ENCODE peak calls at places on chromosomes 7 and 10, in four cellular contexts. A, L, D and P are unnamed samples.

GRCh38 chr7:70042533-70042932 is 444.3 kb downstream of the AUTS2 start:
- DNase-seq in L (no peak), A (no peak), D (no peak), P (no peak)

GRCh38 chr10:8768341-8768740 is 713.9 kb downstream of the GATA3 start:
- DNase-seq in L (no peak), D (no peak), A (no peak), P (no peak)

GRCh38 chr10:93999401-93999851 is 5.7 kb downstream of the PLCE1 start:
- DNase-seq in L (no peak), A (peak; percentile 75), D (no peak), P (peak; percentile 53)

GRCh38 chr10:30986027-30986672 is 45.5 kb downstream of the ZNF438 start:
- DNase-seq in D (no peak), A (no peak), L (no peak), P (no peak)

GRCh38 chr7:132876576-132876975 is 205.3 kb downstream of the CHCHD3 start:
- DNase-seq in L (no peak), A (no peak), D (no peak), P (no peak)

GRCh38 chr10:78332699-78333098 is 299.0 kb downstream of the RPS24 start:
- DNase-seq in A (no peak), D (no peak), L (no peak), P (no peak)

GRCh38 chr7:119802147-119802546 is 470.8 kb upstream of the KCND2 start:
- DNase-seq in D (no peak), L (no peak), A (no peak), P (no peak)

GRCh38 chr7:153354071-153354470 is 594.5 kb downstream of the ACTR3B start:
- DNase-seq in A (no peak), D (no peak), L (no peak), P (no peak)

GRCh38 chr7:152899482-152900166 is 140.1 kb downstream of the ACTR3B start:
- DNase-seq in D (no peak), L (no peak), A (no peak), P (no peak)

GRCh38 chr10:35153723-35154122 is 27.1 kb downstream of the CREM start:
- DNase-seq in D (no peak), L (no peak), A (no peak), P (no peak)

GRCh38 chr10:47380341-47381215 is 3.5 kb downstream of the ZNF488 start:
- DNase-seq in D (peak; percentile 65), L (no peak), A (no peak), P (no peak)

GRCh38 chr10:49083256-49083655 is 32.1 kb downstream of the VSTM4 start:
- DNase-seq in A (no peak), L (no peak), D (no peak), P (peak; percentile 50)

GRCh38 chr10:49686651-49687050 is 7.2 kb downstream of the C10orf53 start:
- DNase-seq in A (no peak), D (no peak), L (no peak), P (no peak)

GRCh38 chr7:26650081-26650480 is 214.3 kb downstream of the SKAP2 start:
- DNase-seq in A (no peak), D (no peak), L (no peak), P (no peak)

GRCh38 chr7:123125231-123125630 is 74.5 kb downstream of the SLC13A1 start:
- DNase-seq in L (no peak), A (no peak), D (no peak), P (no peak)

GRCh38 chr7:121275204-121275603 is 53.6 kb upstream of the WNT16 start:
- DNase-seq in A (no peak), L (no peak), D (no peak), P (no peak)

GRCh38 chr10:34748767-34749166 is 66.3 kb downstream of the PARD3 start:
- DNase-seq in D (no peak), A (no peak), L (no peak), P (no peak)

GRCh38 chr7:121369462-121369861 is 26.6 kb downstream of the FAM3C start:
- DNase-seq in L (no peak), A (no peak), D (no peak), P (no peak)

GRCh38 chr7:2934211-2934731 is 90.2 kb upstream of the GNA12 start:
- DNase-seq in A (no peak), L (no peak), D (no peak), P (no peak)

GRCh38 chr10:29908977-29909376 is 150.4 kb downstream of the JCAD start:
- DNase-seq in A (no peak), D (no peak), L (no peak), P (no peak)

GRCh38 chr10:36534471-36535002 is 590.9 kb upstream of the ANKRD30A start:
- DNase-seq in A (no peak), D (no peak), L (no peak), P (no peak)

GRCh38 chr7:91247497-91247896 is 16.7 kb upstream of the FZD1 start:
- DNase-seq in L (no peak), D (no peak), A (no peak), P (no peak)

GRCh38 chr10:5147255-5147980 is 37.5 kb downstream of the AKR1C8 start:
- DNase-seq in L (no peak), A (no peak), D (no peak), P (no peak)

DNA sequence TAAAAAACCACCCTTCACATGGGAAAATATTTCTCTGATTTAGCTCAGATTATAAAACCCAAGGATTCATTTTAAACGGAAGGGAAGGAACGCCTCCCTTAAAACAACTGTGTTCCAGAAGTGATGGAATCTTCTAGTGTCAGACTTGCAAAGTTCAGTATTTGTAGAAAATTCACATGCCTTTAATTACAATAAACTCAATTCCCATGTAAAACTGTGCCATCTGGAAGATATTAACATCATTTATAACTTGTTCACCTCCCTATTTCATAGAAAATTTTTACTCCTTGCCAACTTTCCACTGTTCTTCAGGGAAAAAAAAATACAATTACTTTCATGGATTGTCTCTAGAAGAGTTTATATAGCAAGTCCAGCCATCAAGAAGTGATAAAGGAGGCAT is 54.2 kb downstream of the NRP1 start:
- DNase-seq in D (no peak), L (no peak), A (no peak), P (no peak)
- H3K36me3 ChIP-seq in D (no peaks in the 10 kb centered on the region), L (no peaks in the 10 kb centered on the region), A (no peaks in the 10 kb centered on the region), P (no peaks in the 10 kb centered on the region)

GRCh38 chr10:92284112-92284704 is 6.7 kb downstream of the CPEB3 start:
- DNase-seq in A (no peak), D (no peak), L (no peak), P (no peak)
- TF ChIP-seq EP300 in A (peak; percentile 3), D (no peak), L (no peak), P (peak; percentile 55)

GRCh38 chr7:49695971-49696370 is 77.5 kb upstream of the VWC2 start:
- DNase-seq in D (no peak), A (no peak), L (no peak), P (no peak)

GRCh38 chr7:49692516-49692915 is 80.9 kb upstream of the VWC2 start:
- DNase-seq in L (no peak), A (no peak), D (no peak), P (no peak)
- H3K36me3 ChIP-seq in L (no peaks in the 10 kb centered on the region), A (no peaks in the 10 kb centered on the region), D (no peaks in the 10 kb centered on the region), P (no peaks in the 10 kb centered on the region)

GRCh38 chr10:71211053-71211452 is 1.3 kb upstream of the UNC5B start:
- DNase-seq in L (no peak), A (no peak), D (peak; percentile 54), P (no peak)

GRCh38 chr10:71207578-71207977 is 4.8 kb upstream of the UNC5B start:
- DNase-seq in A (no peak), D (no peak), L (no peak), P (no peak)

GRCh38 chr10:71211759-71212248 is 566 bp upstream of the UNC5B start:
- DNase-seq in D (no peak), L (no peak), A (no peak), P (no peak)

GRCh38 chr10:71210031-71210871 is 2.1 kb upstream of the UNC5B start:
- DNase-seq in A (no peak), D (peak; percentile 44), L (no peak), P (no peak)

DNA sequence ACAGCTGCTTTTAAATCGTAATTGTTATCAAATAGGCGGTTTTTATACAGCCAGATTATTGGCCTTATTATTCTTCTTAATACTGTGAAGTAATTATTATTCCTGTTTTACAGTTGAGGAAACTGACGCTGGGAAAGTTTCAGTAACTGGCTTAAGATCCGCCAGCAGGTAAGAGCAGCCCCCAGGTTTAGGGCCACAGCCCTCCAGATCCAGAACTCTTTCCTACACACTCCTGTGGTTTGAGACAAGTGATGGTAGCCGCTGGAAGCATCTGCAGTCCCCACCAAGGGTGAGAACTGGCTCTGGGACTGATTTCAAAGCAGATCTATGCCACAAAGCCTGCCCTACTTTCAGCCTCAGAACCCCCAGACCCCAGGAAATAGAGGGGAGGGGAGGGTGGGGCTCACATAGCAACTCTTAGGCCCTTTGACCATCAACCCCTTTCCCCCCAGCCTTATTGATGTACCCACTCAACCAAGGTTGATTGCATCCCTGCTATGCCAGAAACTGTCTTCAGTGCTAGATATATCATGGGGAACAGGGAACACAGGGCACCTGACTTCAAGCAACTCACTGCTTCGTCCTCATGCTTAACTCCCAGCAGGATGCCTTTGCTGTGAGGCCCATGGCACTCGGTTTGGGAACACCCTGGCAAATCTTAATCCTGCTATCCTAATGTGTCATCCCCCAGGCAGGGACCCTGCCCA is 2.9 kb upstream of the UNC5B start:
- DNase-seq in L (no peak), A (no peak), D (peak; percentile 16), P (no peak)
- TF ChIP-seq EP300 in L (no peak), A (no peak), D (no peak), P (no peak)

GRCh38 chr7:196283-196682 is 3.9 kb downstream of the FAM20C start:
- DNase-seq in D (no peak), L (no peak), A (no peak), P (no peak)

GRCh38 chr7:194257-194995 is 2.1 kb downstream of the FAM20C start:
- DNase-seq in L (no peak), D (no peak), A (peak; percentile 66), P (no peak)

GRCh38 chr7:196778-197321 is 4.5 kb downstream of the FAM20C start:
- DNase-seq in A (no peak), L (no peak), D (no peak), P (no peak)

GRCh38 chr7:194996-195829 is 2.8 kb downstream of the FAM20C start:
- DNase-seq in D (no peak), A (peak; percentile 64), L (no peak), P (no peak)

DNA sequence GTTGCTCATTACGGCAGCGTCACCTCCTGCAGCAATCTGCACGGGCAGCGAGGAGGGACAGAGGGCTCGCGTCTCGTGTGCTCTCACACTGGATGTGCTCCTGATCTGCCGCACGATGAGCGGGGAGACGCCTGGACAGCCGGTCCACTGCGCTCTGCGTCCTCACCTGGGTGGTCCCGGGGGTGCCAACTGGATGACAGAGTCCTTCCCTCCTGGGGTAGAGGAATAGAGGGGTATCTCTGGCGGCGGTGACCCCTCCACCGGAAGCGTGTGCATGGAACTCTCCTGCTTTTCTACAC is 3.4 kb downstream of the FAM20C start:
- DNase-seq in D (no peak), A (peak; percentile 78), L (no peak), P (no peak)
- H3K36me3 ChIP-seq in D (peaks cover 47% of the 10 kb centered on the region), A (peaks cover 54% of the 10 kb centered on the region), L (peaks cover 20% of the 10 kb centered on the region), P (peaks cover 56% of the 10 kb centered on the region)